ENCODE peak calls at places on chromosomes 3 and 15, in seven cellular contexts. B is cardiac septum, Y is NCI-H1417, T is iPS-NIHi11, F is WTC11, M is thyroid gland, Q is LoVo. K is an unnamed sample.
A peak's percentile ranks its signal among the peaks of the same experiment; 100 is the strongest.

GRCh38 chr15:88225484-88225883 is 31.1 kb downstream of the NTRK3 start:
- DNase-seq in M (no peak), B (no peak), F (no peak), Q (no peak), T (no peak), Y (no peak), K (no peak)

GRCh38 chr15:75639191-75639708 is 774 bp downstream of the IMP3 start:
- DNase-seq in F (no peak), Y (no peak), T (no peak), Q (no peak), B (no peak), M (no peak), K (no peak)

GRCh38 chr3:127920738-127921137 is 5.7 kb downstream of the KBTBD12 start:
- DNase-seq in Y (no peak), M (no peak), T (no peak), F (no peak), Q (no peak), B (no peak), K (no peak)

GRCh38 chr3:149409351-149409750 is 31.9 kb upstream of the TM4SF1 start:
- DNase-seq in F (no peak), Y (no peak), M (no peak), Q (no peak), T (no peak), B (no peak), K (no peak)

GRCh38 chr15:88603885-88604284 is 17.3 kb upstream of the AEN start:
- DNase-seq in Q (no peak), T (no peak), B (no peak), M (peak; percentile 71), F (no peak), Y (peak; percentile 88), K (no peak)

GRCh38 chr3:108319428-108320053 is 23.2 kb downstream of the HHLA2 start:
- DNase-seq in T (no peak), F (no peak), Q (no peak), M (peak; percentile 67), Y (no peak), B (no peak), K (no peak)

GRCh38 chr15:51758645-51759044 is 7.2 kb downstream of the TMOD2 start:
- DNase-seq in B (no peak), Q (no peak), M (no peak), Y (no peak), T (no peak), F (no peak), K (no peak)

GRCh38 chr15:47374222-47374621 is 343.1 kb upstream of the SEMA6D start:
- DNase-seq in B (no peak), T (peak; percentile 32), Y (no peak), F (peak; percentile 20), M (no peak), Q (no peak), K (no peak)

GRCh38 chr3:192887701-192888100 is 30.0 kb downstream of the MB21D2 start:
- DNase-seq in T (no peak), Q (no peak), F (peak; percentile 31), Y (no peak), B (no peak), M (no peak), K (no peak)

GRCh38 chr3:102295756-102296155 is 139.1 kb upstream of the ZPLD1 start:
- DNase-seq in Q (no peak), F (no peak), Y (no peak), T (no peak), M (no peak), B (no peak), K (no peak)

GRCh38 chr3:129105862-129106261 is 15.7 kb downstream of the RAB43 start:
- DNase-seq in T (no peak), F (no peak), Q (no peak), M (no peak), B (no peak), Y (no peak), K (no peak)

GRCh38 chr3:32391643-32392529 is at the start of gene CMTM7:
- DNase-seq in T (peak; percentile 77), B (peak; percentile 87), Y (peak; percentile 49), F (peak; percentile 72), Q (peak; percentile 81), M (peak; percentile 82), K (peak; percentile 83)

GRCh38 chr3:119769394-119770149 is 12.3 kb upstream of the NR1I2 start:
- DNase-seq in M (no peak), T (no peak), F (no peak), B (no peak), Q (no peak), Y (no peak), K (no peak)

GRCh38 chr3:69353492-69353891 is 32.4 kb downstream of the FRMD4B start:
- DNase-seq in M (no peak), Q (no peak), B (no peak), F (no peak), T (no peak), Y (no peak), K (no peak)

GRCh38 chr3:153209596-153209995 is 47.6 kb downstream of the RAP2B start:
- DNase-seq in Q (peak; percentile 60), T (peak; percentile 68), F (peak; percentile 74), B (peak; percentile 85), Y (no peak), M (no peak), K (no peak)